ENCODE peak calls at places on chromosomes 1 and 21, in four cellular contexts. T is H1, S is stomach, H is HL-60. Q is an unnamed sample.

GRCh38 chr1:152461544-152461943 is 47.5 kb upstream of the CRNN start:
- DNase-seq in T (no peak), H (peak), S (peak), Q (no peak)

GRCh38 chr21:34166468-34166867 is 93.1 kb downstream of the MRPS6 start:
- DNase-seq in S (no peak), T (no peak), H (no peak), Q (no peak)

GRCh38 chr1:180567664-180568063 is 8.9 kb downstream of the OVAAL start:
- DNase-seq in H (no peak), S (no peak), T (no peak), Q (no peak)

GRCh38 chr1:107704911-107705310 is 260.1 kb downstream of the VAV3 start:
- DNase-seq in T (no peak), S (no peak), H (no peak), Q (no peak)

GRCh38 chr1:150995896-150996295 is 10.8 kb downstream of the MINDY1 start:
- DNase-seq in S (peak), T (no peak), H (no peak), Q (no peak)

GRCh38 chr1:7039590-7039989 is 254.3 kb downstream of the CAMTA1 start:
- DNase-seq in H (no peak), T (no peak), S (no peak), Q (no peak)

GRCh38 chr1:2216767-2217058 is 11.4 kb upstream of the SKI start:
- DNase-seq in T (no peak), S (no peak), H (no peak), Q (no peak)

GRCh38 chr1:167375949-167376348 is 142.4 kb downstream of the CD247 start:
- DNase-seq in T (no peak), H (no peak), S (no peak), Q (no peak)

GRCh38 chr1:172727956-172728603 is 69.2 kb downstream of the FASLG start:
- DNase-seq in T (no peak), S (no peak), H (peak), Q (no peak)

GRCh38 chr1:156060937-156061636 is at the start of gene RAB25:
- DNase-seq in H (no peak), S (peak), T (peak), Q (no peak)

GRCh38 chr1:206447079-206447780 is 23.0 kb upstream of the IKBKE start:
- DNase-seq in S (no peak), H (no peak), T (no peak), Q (no peak)

GRCh38 chr1:5596651-5597050 is 395.6 kb downstream of the NPHP4 start:
- DNase-seq in H (no peak), T (no peak), S (peak), Q (no peak)

GRCh38 chr1:22915280-22915679 is 57.4 kb downstream of the LACTBL1 start:
- DNase-seq in T (no peak), H (no peak), S (no peak), Q (no peak)

GRCh38 chr1:202586018-202586821 is 124.0 kb downstream of the SYT2 start:
- DNase-seq in T (no peak), H (peak), S (peak), Q (peak)

GRCh38 chr1:90475623-90476022 is 241.5 kb downstream of the BARHL2 start:
- DNase-seq in S (no peak), H (no peak), T (no peak), Q (no peak)

GRCh38 chr1:75765697-75766355 is 20.2 kb upstream of the RABGGTB start:
- DNase-seq in T (no peak), S (no peak), H (no peak), Q (no peak)

GRCh38 chr1:78339490-78339889 is 151.3 kb upstream of the PTGFR start:
- DNase-seq in H (no peak), T (no peak), S (no peak), Q (no peak)

GRCh38 chr1:172005856-172006255 is 164.6 kb downstream of the DNM3 start:
- DNase-seq in T (no peak), S (no peak), H (no peak), Q (no peak)

GRCh38 chr21:40130476-40130875 is 263.2 kb downstream of the PCP4 start:
- DNase-seq in H (no peak), T (no peak), S (no peak), Q (no peak)

GRCh38 chr1:196557797-196558196 is 50.4 kb downstream of the KCNT2 start:
- DNase-seq in H (no peak), S (no peak), T (no peak), Q (no peak)

GRCh38 chr1:7407980-7408770 is 362.9 kb upstream of the VAMP3 start:
- DNase-seq in H (no peak), S (peak), T (no peak), Q (no peak)

GRCh38 chr21:21230672-21231071 is 232.5 kb downstream of the NCAM2 start:
- DNase-seq in H (no peak), T (no peak), S (no peak), Q (no peak)

GRCh38 chr1:84698718-84699117 is 8.5 kb upstream of the SSX2IP start:
- DNase-seq in H (no peak), S (no peak), T (no peak), Q (no peak)

GRCh38 chr1:233700338-233700737 is 86.4 kb downstream of the KCNK1 start:
- DNase-seq in H (no peak), S (peak), T (no peak), Q (no peak)

GRCh38 chr1:205287723-205288122 is 33.8 kb downstream of the NUAK2 start:
- DNase-seq in H (no peak), T (no peak), S (no peak), Q (no peak)

GRCh38 chr1:224696891-224697765 is 81.0 kb downstream of the CNIH3 start:
- DNase-seq in T (no peak), S (no peak), H (no peak), Q (no peak)

GRCh38 chr1:67489643-67490042 is 59.4 kb upstream of the SERBP1 start:
- DNase-seq in S (no peak), T (no peak), H (peak), Q (peak)

GRCh38 chr1:172940170-172940855 is 110.4 kb downstream of the TNFSF18 start:
- DNase-seq in T (no peak), S (no peak), H (no peak), Q (no peak)

GRCh38 chr21:24225432-24225831 is 1381.8 kb downstream of the MRPL39 start:
- DNase-seq in H (no peak), T (no peak), S (no peak), Q (no peak)

GRCh38 chr1:178492341-178492740 is 4.4 kb downstream of the CLEC20A start:
- DNase-seq in H (no peak), T (no peak), S (no peak), Q (no peak)

GRCh38 chr1:64911326-64911725 is 55.0 kb downstream of the JAK1 start:
- DNase-seq in S (no peak), H (no peak), T (no peak), Q (no peak)

GRCh38 chr1:192887426-192887825 is 78.6 kb downstream of the RGS2 start:
- DNase-seq in H (no peak), T (peak), S (no peak), Q (no peak)

GRCh38 chr1:8871539-8871935 is 6.9 kb downstream of the ENO1 start:
- DNase-seq in H (no peak), T (no peak), S (no peak), Q (no peak)

GRCh38 chr1:47403321-47403720 is 12.8 kb upstream of the FOXE3 start:
- DNase-seq in S (no peak), H (no peak), T (no peak), Q (no peak)

GRCh38 chr1:24464378-24464770 is 38.3 kb upstream of the RCAN3 start:
- DNase-seq in S (no peak), H (no peak), T (peak), Q (no peak)

GRCh38 chr1:11648732-11649158 is 5.5 kb downstream of the FBXO2 start:
- DNase-seq in S (peak), H (no peak), T (no peak), Q (no peak)
- H3K4me3 ChIP-seq in S (peak), H (no peak), T (no peak), Q (no peak)

GRCh38 chr1:116474921-116475849 is 95.6 kb downstream of the CD58 start:
- DNase-seq in S (peak), T (no peak), H (no peak), Q (no peak)
- TF ChIP-seq POLR2AphosphoS5 in S (peak), T (no peak), H (no peak), Q (no peak)

GRCh38 chr1:26337206-26337535 is 16.8 kb downstream of the CRYBG2 start:
- DNase-seq in T (no peak), S (no peak), H (no peak), Q (no peak)
- H3K4me3 ChIP-seq in T (peak), S (no peak), H (no peak), Q (no peak)

GRCh38 chr1:217059401-217059800 is 336.2 kb upstream of the ESRRG start:
- DNase-seq in H (no peak), S (no peak), T (no peak), Q (no peak)

GRCh38 chr1:217067642-217068041 is 344.4 kb upstream of the ESRRG start:
- DNase-seq in T (no peak), H (no peak), S (no peak), Q (peak)

GRCh38 chr1:217063065-217063908 is 340.1 kb upstream of the ESRRG start:
- DNase-seq in H (no peak), S (no peak), T (no peak), Q (no peak)

GRCh38 chr1:217066794-217067193 is 343.6 kb upstream of the ESRRG start:
- DNase-seq in S (no peak), T (no peak), H (no peak), Q (no peak)

DNA sequence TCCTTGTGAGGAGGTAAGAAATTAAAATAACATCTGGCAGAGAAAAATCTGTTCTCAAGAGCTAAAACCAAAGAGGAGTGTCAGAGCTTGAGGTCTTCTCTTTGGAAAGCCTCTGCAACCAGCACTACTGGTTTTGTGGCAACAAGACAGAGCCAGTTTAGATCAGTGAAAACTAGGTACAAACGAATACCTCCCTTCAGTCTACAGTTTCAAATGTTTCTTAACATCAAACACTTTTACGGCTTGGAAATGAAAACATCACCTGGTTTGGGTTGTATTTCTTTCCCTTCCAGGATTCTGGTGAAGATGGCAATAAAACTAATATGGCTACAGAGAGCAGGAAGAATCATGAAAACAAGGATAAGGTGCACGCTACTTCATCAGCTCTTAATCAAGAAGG is 339.3 kb upstream of the ESRRG start:
- DNase-seq in S (no peak), H (no peak), T (no peak), Q (no peak)
- TF ChIP-seq POLR2AphosphoS5 in S (no peak), H (no peak), T (no peak), Q (no peak)

GRCh38 chr21:32212116-32212515 is 66.7 kb downstream of the MIS18A start:
- DNase-seq in H (no peak), T (no peak), S (no peak), Q (no peak)

GRCh38 chr21:32216293-32216692 is 62.6 kb downstream of the MIS18A start:
- DNase-seq in S (no peak), H (no peak), T (no peak), Q (no peak)

GRCh38 chr21:32215306-32215685 is 63.6 kb downstream of the MIS18A start:
- DNase-seq in H (no peak), S (no peak), T (no peak), Q (no peak)

GRCh38 chr21:32209580-32209979 is 69.3 kb downstream of the MIS18A start:
- DNase-seq in S (no peak), H (no peak), T (no peak), Q (no peak)

GRCh38 chr21:32214654-32215305 is 64.1 kb downstream of the MIS18A start:
- DNase-seq in S (no peak), T (no peak), H (no peak), Q (no peak)
- H3K4me3 ChIP-seq in S (no peak), T (no peak), H (no peak), Q (no peak)

GRCh38 chr1:15346356-15347030 is 63.2 kb upstream of the EFHD2 start:
- DNase-seq in H (no peak), T (no peak), S (no peak), Q (no peak)
- TF ChIP-seq POLR2AphosphoS5 in H (no peak), T (no peak), S (no peak), Q (no peak)

GRCh38 chr21:46552274-46552673 is 52.6 kb downstream of the S100B start:
- DNase-seq in T (no peak), S (no peak), H (peak), Q (no peak)

GRCh38 chr21:46550511-46550941 is 54.4 kb downstream of the S100B start:
- DNase-seq in S (peak), H (no peak), T (no peak), Q (no peak)

GRCh38 chr21:46549650-46550049 is 55.2 kb downstream of the S100B start:
- DNase-seq in H (no peak), S (peak), T (no peak), Q (no peak)

GRCh38 chr21:46552865-46553379 is 52.0 kb downstream of the S100B start:
- DNase-seq in S (peak), H (no peak), T (no peak), Q (no peak)

GRCh38 chr21:46551636-46552241 is 53.1 kb downstream of the S100B start:
- DNase-seq in S (peak), T (no peak), H (peak), Q (no peak)
- H3K4me3 ChIP-seq in S (no peak), T (no peak), H (peak), Q (no peak)